ENCODE peak calls at places on chromosomes 11 and 22, in six cellular contexts. K is body of pancreas, E is HFF-Myc, B is HL-60, W is A549, X is cardiac fibroblast. M is an unnamed sample.

GRCh38 chr11:19895776-19896175 is 183.1 kb downstream of the NAV2 start:
- DNase-seq in K (no peak), W (no peak), X (no peak), B (no peak), E (no peak), M (no peak)

GRCh38 chr11:74070713-74071506 is 62.0 kb upstream of the UCP3 start:
- DNase-seq in K (no peak), X (no peak), W (peak), E (no peak), B (no peak), M (no peak)

GRCh38 chr11:115764172-115764571 is 260.0 kb upstream of the CADM1 start:
- DNase-seq in K (no peak), E (no peak), B (no peak), W (no peak), X (no peak), M (no peak)

GRCh38 chr11:119643212-119643877 is 85.7 kb downstream of the NECTIN1 start:
- DNase-seq in E (no peak), X (no peak), W (no peak), K (no peak), B (no peak), M (no peak)

GRCh38 chr11:70191495-70192140 is 11.5 kb upstream of the FADD start:
- DNase-seq in K (peak), W (peak), B (peak), X (peak), E (no peak), M (peak)

GRCh38 chr11:124481365-124482323 is 36.1 kb upstream of the OR8B8 start:
- DNase-seq in X (peak), W (peak), B (peak), E (no peak), K (no peak), M (peak)

GRCh38 chr11:64767344-64768299 is 7.8 kb upstream of the PYGM start:
- DNase-seq in E (no peak), X (peak), B (peak), K (peak), W (peak), M (peak)

GRCh38 chr11:114044042-114044871 is 15.3 kb upstream of the ZBTB16 start:
- DNase-seq in B (no peak), W (peak), K (no peak), X (peak), E (no peak), M (no peak)

GRCh38 chr22:44383071-44383575 is 70.4 kb upstream of the SHISAL1 start:
- DNase-seq in X (no peak), K (no peak), B (no peak), E (no peak), W (no peak), M (no peak)

GRCh38 chr22:38097557-38098409 is 12.7 kb downstream of the BAIAP2L2 start:
- DNase-seq in X (peak), E (no peak), K (no peak), B (no peak), W (no peak), M (peak)

GRCh38 chr11:112255075-112255739 is 5.5 kb downstream of the PLET1 start:
- DNase-seq in B (no peak), X (peak), E (no peak), W (no peak), K (no peak), M (no peak)

GRCh38 chr11:36065436-36065835 is 121.6 kb downstream of the LDLRAD3 start:
- DNase-seq in E (no peak), W (no peak), B (no peak), K (no peak), X (peak), M (no peak)

GRCh38 chr22:37304595-37305343 is 22.5 kb downstream of the CYTH4 start:
- DNase-seq in W (no peak), K (no peak), E (no peak), X (peak), B (no peak), M (no peak)

GRCh38 chr11:100687630-100688395 is 725 bp downstream of the ARHGAP42 start:
- DNase-seq in B (peak), W (peak), K (peak), X (peak), E (peak), M (peak)

GRCh38 chr11:124724854-124725718 is 14.7 kb upstream of the NRGN start:
- DNase-seq in E (no peak), K (no peak), W (no peak), B (no peak), X (no peak), M (no peak)

GRCh38 chr11:34840736-34841386 is 75.3 kb downstream of the APIP start:
- DNase-seq in W (peak), B (peak), X (peak), E (peak), K (peak), M (peak)

GRCh38 chr11:83521647-83522596 is 235.8 kb upstream of the CCDC90B start:
- DNase-seq in B (no peak), K (no peak), X (peak), E (no peak), W (peak), M (peak)

GRCh38 chr11:116310215-116310614 is 462.6 kb downstream of the BUD13 start:
- DNase-seq in X (peak), W (no peak), E (no peak), B (no peak), K (no peak), M (no peak)

GRCh38 chr22:43820671-43821305 is 8.7 kb upstream of the EFCAB6 start:
- DNase-seq in B (no peak), K (no peak), E (no peak), X (no peak), W (no peak), M (no peak)

DNA sequence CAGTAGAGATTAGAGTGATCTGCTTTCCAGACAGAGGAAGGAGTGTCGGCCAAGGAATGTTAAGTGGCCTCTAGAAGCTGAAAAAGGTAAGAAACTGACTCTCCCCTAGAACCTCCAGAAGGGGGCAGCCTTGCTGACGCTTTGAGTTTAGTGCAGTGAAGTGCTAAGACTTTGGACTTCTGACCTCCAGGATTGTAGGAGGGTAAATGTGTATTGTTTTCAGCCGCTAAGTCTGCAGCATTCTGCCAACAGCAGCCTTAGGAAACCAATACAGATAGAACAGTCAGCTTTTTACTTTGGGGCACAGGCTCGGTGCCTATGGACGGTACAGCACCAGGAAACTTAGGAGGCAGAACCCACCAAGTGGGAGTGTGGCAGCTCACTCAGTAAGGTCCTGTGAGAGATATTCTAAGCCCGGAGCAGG is 3.6 kb upstream of the TBC1D22A start:
- DNase-seq in K (peak), X (peak), B (peak), E (no peak), W (peak), M (peak)
- H3K4me3 ChIP-seq in K (no peak), X (no peak), B (no peak), E (no peak), W (no peak), M (no peak)

DNA sequence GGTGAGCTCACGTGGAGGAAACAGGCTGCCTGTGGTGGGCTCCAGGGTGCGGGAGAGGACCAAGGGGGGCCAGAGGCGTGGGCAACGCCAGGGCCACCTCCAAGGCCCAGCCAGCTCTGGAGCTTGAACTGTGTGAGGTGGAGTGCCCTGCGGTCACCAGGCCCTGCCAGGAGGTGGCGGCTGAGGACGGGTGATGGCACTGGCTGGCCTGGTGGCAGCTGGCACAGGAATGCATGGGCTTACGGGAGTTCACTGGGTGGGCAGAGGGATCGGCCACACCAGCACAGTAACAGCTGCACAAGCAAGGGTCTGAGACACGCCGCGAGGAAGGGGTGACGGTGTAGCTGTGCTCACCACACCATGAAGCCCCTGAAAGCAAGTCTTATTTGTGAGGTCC is 15.8 kb downstream of the TOLLIP start:
- DNase-seq in X (no peak), K (peak), B (peak), E (no peak), W (peak), M (peak)
- TF ChIP-seq CTCF in X (peak), K (peak), B (peak), E (no peak), W (peak), M (peak)

GRCh38 chr11:6418958-6419611 is at the start of gene APBB1:
- DNase-seq in K (peak), E (no peak), W (peak), X (peak), B (no peak), M (peak)
- H3K4me3 ChIP-seq in K (peak), E (peak), W (peak), X (peak), B (peak), M (peak)

DNA sequence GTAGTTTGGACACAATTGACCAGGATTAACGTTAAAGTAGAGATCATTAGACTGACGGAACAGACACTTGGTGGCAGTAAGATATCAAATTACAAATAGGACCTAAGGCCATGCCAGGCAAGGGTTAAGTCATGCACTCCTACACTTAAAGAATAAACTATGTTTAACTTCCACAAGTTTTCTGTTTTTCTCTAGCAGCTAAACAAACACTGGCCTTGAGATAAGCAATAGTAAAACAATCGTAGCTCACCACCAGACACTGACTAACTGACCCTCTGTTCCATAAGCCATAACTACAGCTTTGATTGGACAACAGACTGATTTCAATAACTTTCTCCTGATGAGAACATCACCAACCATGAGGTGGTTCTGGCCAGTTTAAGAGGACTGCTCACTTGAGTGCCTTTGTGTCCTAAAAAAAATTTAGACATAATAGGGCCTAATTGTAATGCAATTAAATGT is 2.0 kb upstream of the CEP126 start:
- DNase-seq in B (no peak), K (no peak), E (no peak), W (peak), X (peak), M (no peak)
- TF ChIP-seq CTCF in B (no peak), K (no peak), E (no peak), W (peak), X (no peak), M (no peak)

DNA sequence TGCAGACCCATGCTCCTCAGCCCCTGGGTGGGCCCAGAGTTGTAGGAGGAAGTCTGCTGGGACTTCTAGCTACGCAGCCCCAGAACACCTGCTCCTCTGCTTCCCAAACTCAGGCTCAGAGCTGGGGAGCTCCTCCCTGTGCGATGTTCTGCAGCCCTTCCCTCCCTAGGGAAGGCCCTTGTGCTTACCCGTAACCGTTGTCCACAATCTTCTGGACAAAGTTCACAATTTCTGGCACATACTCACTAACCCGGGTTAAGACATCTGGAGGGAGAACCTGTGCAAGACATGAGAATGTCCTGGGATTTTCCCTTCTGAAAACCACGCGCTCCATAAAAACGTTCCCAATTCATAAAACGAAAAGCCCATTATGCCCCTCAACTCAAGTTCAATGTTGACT is 28.4 kb downstream of the CARS1 start:
- DNase-seq in E (no peak), K (no peak), X (no peak), W (no peak), B (no peak), M (no peak)
- H3K4me3 ChIP-seq in E (no peak), K (no peak), X (no peak), W (no peak), B (no peak), M (no peak)

GRCh38 chr11:14232652-14233051 is 126.3 kb downstream of the RRAS2 start:
- DNase-seq in K (no peak), B (no peak), W (peak), E (no peak), X (no peak), M (no peak)
- TF ChIP-seq CTCF in K (no peak), B (no peak), W (peak), E (peak), X (peak), M (no peak)

GRCh38 chr11:134033276-134033675 is 35.6 kb upstream of the JAM3 start:
- DNase-seq in E (no peak), X (no peak), B (no peak), W (no peak), K (no peak), M (no peak)

GRCh38 chr11:134032031-134032430 is 36.8 kb upstream of the JAM3 start:
- DNase-seq in X (no peak), B (no peak), W (no peak), E (no peak), K (no peak), M (no peak)

GRCh38 chr11:134033696-134034491 is 35.0 kb upstream of the JAM3 start:
- DNase-seq in K (peak), E (peak), B (no peak), W (peak), X (peak), M (peak)

GRCh38 chr11:134030853-134031252 is 38.0 kb upstream of the JAM3 start:
- DNase-seq in W (no peak), K (no peak), E (no peak), X (no peak), B (no peak), M (no peak)

DNA sequence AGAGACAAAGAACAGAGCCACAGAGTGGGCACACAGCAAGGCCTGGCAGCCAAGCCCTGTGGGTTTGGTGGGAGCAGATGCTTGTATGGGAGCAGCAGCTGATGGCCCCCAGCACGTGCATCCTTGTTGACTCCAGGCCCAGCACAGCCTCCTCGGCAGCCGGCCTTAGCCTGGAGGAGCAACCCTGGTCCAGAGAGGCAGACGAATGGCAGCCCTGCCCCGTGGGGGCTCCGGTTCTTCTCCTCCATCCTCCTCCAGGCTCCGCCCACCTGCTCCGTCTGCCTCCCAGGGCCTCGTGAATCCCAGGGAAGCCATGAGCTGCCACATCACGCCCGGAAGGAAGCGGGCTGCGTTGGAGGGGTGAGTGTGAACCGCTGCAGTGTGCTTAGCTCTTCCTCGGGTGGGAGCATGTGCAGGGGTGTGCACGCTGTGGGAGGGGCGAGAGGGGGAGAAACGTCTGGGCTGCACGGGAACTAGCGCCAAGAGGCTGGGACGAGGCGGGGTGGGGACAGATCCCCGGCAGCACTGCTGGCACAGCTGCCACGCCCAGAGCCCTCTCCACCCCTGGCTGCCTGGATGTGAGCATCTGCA is 36.3 kb upstream of the JAM3 start:
- DNase-seq in K (no peak), W (no peak), E (no peak), B (no peak), X (no peak), M (no peak)
- H3K4me3 ChIP-seq in K (no peak), W (no peak), E (no peak), B (no peak), X (no peak), M (no peak)

DNA sequence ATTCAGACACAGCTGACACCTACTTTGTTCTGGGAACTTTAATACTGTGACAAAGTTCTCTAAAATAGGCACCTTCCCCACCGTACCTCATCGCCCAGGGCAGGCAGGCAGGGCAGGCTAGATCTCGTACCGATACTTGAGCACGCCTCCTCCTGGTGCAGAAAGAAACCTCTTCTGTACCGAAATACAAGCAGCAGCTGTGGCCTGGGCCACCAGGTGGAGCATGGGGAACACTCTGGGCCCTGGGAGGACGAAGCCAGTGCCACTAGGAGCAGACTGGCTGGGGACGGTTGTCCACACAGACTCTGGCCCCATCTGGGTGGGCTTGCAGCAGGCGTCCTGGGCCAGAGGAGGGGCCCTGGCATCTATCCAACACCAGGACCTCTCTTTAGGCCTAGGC is 12.8 kb downstream of the PMM1 start:
- DNase-seq in E (no peak), W (peak), X (peak), K (peak), B (peak), M (peak)
- TF ChIP-seq CTCF in E (peak), W (peak), X (peak), K (peak), B (peak), M (peak)

GRCh38 chr11:7021318-7021717 is 1.0 kb downstream of the NLRP14 start:
- DNase-seq in B (no peak), K (no peak), W (no peak), X (no peak), E (no peak), M (peak)

GRCh38 chr11:7019500-7020182 is 505 bp downstream of the ZNF214 start:
- DNase-seq in X (peak), E (no peak), W (no peak), B (no peak), K (peak), M (peak)

GRCh38 chr11:7016011-7016410 is 4.1 kb downstream of the ZNF214 start:
- DNase-seq in K (no peak), W (no peak), X (no peak), B (no peak), E (no peak), M (no peak)

GRCh38 chr11:7020183-7020917 is at the start of the genes NLRP14 and ZNF214:
- DNase-seq in K (peak), W (peak), E (peak), B (no peak), X (peak), M (peak)
- H3K4me3 ChIP-seq in K (peak), W (peak), E (peak), B (no peak), X (peak), M (peak)

DNA sequence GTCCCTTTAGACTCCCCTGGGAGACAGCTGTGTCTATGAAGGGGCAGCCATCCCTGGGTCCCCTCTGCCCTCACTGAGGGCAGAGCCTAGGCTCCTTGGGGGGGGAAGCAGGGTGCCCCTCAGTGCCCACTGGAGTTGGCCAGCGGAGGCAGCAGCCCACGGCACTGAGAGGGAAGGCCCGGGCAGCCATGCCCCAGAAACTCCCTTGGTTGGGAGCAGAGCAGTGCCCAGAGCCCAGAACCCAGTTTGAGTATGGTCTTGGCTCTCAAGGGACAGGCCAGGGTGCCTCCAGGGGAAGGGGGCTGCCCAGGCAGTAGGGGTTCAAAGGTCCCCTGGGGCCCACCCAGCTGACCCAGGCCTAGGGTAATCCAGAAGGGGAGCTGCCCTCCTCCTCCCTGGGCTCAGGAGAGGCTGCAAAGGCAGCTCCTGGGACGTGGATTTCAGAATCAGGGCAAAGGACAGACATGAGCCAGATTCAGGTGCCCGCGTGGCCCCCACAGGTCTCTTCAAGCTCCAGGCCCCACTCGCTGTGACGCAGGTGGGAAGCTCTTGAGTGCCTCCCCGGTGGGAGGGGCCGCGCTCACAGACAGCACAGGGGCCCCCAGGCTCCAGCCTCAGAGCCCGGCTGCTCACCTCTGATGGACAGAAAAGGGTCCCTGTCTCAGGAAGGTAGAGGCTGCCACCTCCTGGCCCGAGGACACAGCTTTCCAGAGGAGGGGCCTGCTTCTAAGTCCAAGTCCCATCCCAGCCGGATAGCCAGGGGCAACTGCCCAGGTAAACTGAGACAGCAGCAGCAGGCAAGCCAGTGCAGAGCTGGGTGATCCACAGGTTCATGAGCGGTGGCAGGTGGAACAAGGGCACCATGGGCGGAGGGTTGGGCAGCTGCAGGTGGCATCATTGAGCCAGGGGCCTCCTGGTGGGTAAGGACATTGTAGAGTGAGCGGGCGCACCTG is 2.6 kb downstream of the C11orf21 start:
- DNase-seq in X (peak), K (peak), W (peak), E (no peak), B (no peak), M (peak)
- TF ChIP-seq CTCF in X (peak), K (peak), W (peak), E (peak), B (no peak), M (peak)